ENCODE peak calls at places on chromosomes 1 and 21, in four cellular contexts. L is tibial artery, D is suprapubic skin, R is dorsolateral prefrontal cortex. E is an unnamed sample.

GRCh38 chr1:111880866-111881837 is 108.3 kb downstream of the KCND3 start:
- DNase-seq in D (no peak), L (no peak), R (no peak), E (no peak)

GRCh38 chr1:36350659-36351171 is 27.3 kb upstream of the EVA1B start:
- DNase-seq in R (no peak), D (no peak), L (peak), E (no peak)

GRCh38 chr1:89630046-89630445 is 2.9 kb upstream of the LRRC8C start:
- DNase-seq in L (no peak), R (no peak), D (no peak), E (no peak)

GRCh38 chr1:23276531-23276930 is 59.2 kb upstream of the HTR1D start:
- DNase-seq in D (no peak), L (no peak), R (no peak), E (no peak)

GRCh38 chr1:3891329-3891867 is 8.7 kb downstream of the C1orf174 start:
- DNase-seq in R (peak), L (no peak), D (no peak), E (no peak)

GRCh38 chr21:25735895-25736597 is 1.3 kb downstream of the GABPA start:
- DNase-seq in R (no peak), D (no peak), L (no peak), E (no peak)

GRCh38 chr1:60886793-60887331 is 195.5 kb upstream of the NFIA start:
- DNase-seq in L (no peak), D (no peak), R (no peak), E (no peak)

GRCh38 chr1:2232916-2233438 is 4.9 kb downstream of the SKI start:
- DNase-seq in R (no peak), D (peak), L (no peak), E (peak)

GRCh38 chr1:154431586-154432373 is 26.6 kb downstream of the IL6R start:
- DNase-seq in R (peak), D (peak), L (no peak), E (no peak)

GRCh38 chr1:37358992-37359391 is 115.4 kb upstream of the ZC3H12A start:
- DNase-seq in L (no peak), D (no peak), R (no peak), E (no peak)

GRCh38 chr1:53683986-53684740 is 54.8 kb downstream of the GLIS1 start:
- DNase-seq in D (no peak), R (no peak), L (no peak), E (no peak)

GRCh38 chr1:165355977-165356811 is at the start of gene LMX1A:
- DNase-seq in D (peak), R (no peak), L (no peak), E (no peak)

GRCh38 chr1:207971511-207972224 is 60.7 kb upstream of the CD34 start:
- DNase-seq in D (no peak), R (no peak), L (no peak), E (peak)

GRCh38 chr1:190599677-190600076 is 122.0 kb upstream of the BRINP3 start:
- DNase-seq in L (no peak), D (no peak), R (no peak), E (no peak)

GRCh38 chr1:39653546-39654031 is 14.1 kb upstream of the HEYL start:
- DNase-seq in R (peak), D (peak), L (peak), E (peak)

GRCh38 chr1:150876111-150876434 is 326 bp downstream of the ARNT start:
- DNase-seq in R (peak), L (no peak), D (no peak), E (no peak)

GRCh38 chr1:84298688-84299535 is 2.6 kb upstream of the SAMD13 start:
- DNase-seq in D (peak), R (peak), L (peak), E (peak)

GRCh38 chr1:39574646-39575045 is 1.9 kb downstream of the PABPC4 start:
- DNase-seq in R (no peak), L (no peak), D (no peak), E (no peak)

GRCh38 chr1:6198646-6199297 is 623 bp downstream of the RPL22 start:
- DNase-seq in R (no peak), D (peak), L (no peak), E (no peak)

GRCh38 chr1:43207229-43207853 is 35.2 kb downstream of the CFAP57 start:
- DNase-seq in D (no peak), R (no peak), L (no peak), E (no peak)

GRCh38 chr21:29827236-29827635 is 112.6 kb downstream of the GRIK1 start:
- DNase-seq in L (no peak), D (no peak), R (no peak), E (no peak)

GRCh38 chr1:168335500-168335899 is 54.8 kb downstream of the TBX19 start:
- DNase-seq in R (no peak), D (no peak), L (no peak), E (no peak)

GRCh38 chr21:37098756-37099155 is 25.7 kb downstream of the TTC3 start:
- DNase-seq in D (no peak), L (no peak), R (no peak), E (no peak)
- TF ChIP-seq CTCF in D (no peak), L (no peak), R (no peak), E (no peak)

GRCh38 chr1:50858761-50859160 is 101.3 kb downstream of the FAF1 start:
- DNase-seq in D (no peak), L (no peak), R (no peak), E (no peak)
- TF ChIP-seq CTCF in D (no peak), L (no peak), R (no peak), E (no peak)

GRCh38 chr1:209552406-209553264 is 30.9 kb upstream of the CAMK1G start:
- DNase-seq in D (no peak), R (no peak), L (no peak), E (no peak)

GRCh38 chr1:209546390-209547080 is 37.0 kb upstream of the CAMK1G start:
- DNase-seq in R (peak), L (no peak), D (no peak), E (no peak)

GRCh38 chr1:209547626-209548025 is 35.9 kb upstream of the CAMK1G start:
- DNase-seq in L (no peak), D (no peak), R (no peak), E (no peak)

GRCh38 chr1:209550519-209550918 is 33.0 kb upstream of the CAMK1G start:
- DNase-seq in L (no peak), D (no peak), R (no peak), E (no peak)

GRCh38 chr1:209549384-209550001 is 34.0 kb upstream of the CAMK1G start:
- DNase-seq in D (no peak), L (no peak), R (no peak), E (no peak)
- TF ChIP-seq CTCF in D (no peak), L (no peak), R (no peak), E (peak)

DNA sequence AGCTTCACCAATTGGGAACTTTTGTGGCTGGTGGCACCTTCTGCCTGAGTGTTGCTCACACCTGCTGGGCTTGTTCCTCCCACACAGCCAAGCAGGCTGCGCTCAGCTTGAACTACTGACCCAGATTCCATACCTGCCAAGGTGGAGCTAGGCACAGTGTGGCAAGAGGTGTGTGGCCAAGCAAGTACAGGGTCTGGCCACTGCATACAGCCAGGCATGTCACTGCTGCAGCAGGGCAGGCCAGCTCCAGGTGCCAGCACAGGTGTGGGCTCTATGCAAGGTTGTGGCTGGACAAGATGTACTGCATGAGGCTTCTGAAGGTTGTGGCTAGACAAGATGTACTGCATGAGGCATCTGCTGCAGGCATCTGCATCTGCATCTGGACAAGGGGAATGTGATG is 1254.8 kb downstream of the AMY1C start:
- DNase-seq in R (no peak), L (peak), D (no peak), E (no peak)
- TF ChIP-seq CTCF in R (no peak), L (no peak), D (no peak), E (no peak)

DNA sequence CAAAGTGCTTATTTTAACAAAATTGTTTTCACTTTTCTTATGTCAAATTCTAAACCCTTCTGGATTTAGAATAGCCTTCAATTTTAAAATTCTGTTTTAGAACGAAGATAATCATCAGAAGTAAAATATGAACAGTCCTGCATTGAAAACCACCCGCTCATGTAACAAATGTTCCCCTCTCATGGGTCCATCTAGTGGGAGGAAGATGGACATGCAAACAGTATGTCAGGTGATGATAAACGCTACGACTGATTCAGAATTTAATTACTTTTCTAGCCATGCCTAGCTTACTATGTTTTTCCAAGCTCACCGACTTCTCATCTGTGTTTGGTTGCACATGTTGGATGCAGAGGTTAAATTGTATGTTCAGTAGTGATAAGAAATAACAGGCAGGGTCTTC is 23.5 kb downstream of the SOD1 start:
- DNase-seq in L (no peak), R (no peak), D (no peak), E (no peak)
- TF ChIP-seq CTCF in L (no peak), R (no peak), D (no peak), E (peak)

GRCh38 chr1:199046618-199047017 is 407.8 kb downstream of the PTPRC start:
- DNase-seq in D (no peak), L (no peak), R (no peak), E (no peak)
- TF ChIP-seq CTCF in D (no peak), L (no peak), R (no peak), E (no peak)

GRCh38 chr1:11740258-11741192 is 4.6 kb downstream of the AGTRAP start:
- DNase-seq in R (no peak), L (no peak), D (no peak), E (no peak)

GRCh38 chr1:11736746-11737639 is 1.1 kb downstream of the AGTRAP start:
- DNase-seq in D (no peak), R (no peak), L (peak), E (no peak)

GRCh38 chr1:11738096-11738495 is 2.2 kb downstream of the AGTRAP start:
- DNase-seq in D (no peak), R (no peak), L (no peak), E (no peak)

GRCh38 chr1:11735854-11736745 is at the start of gene AGTRAP:
- DNase-seq in D (peak), R (peak), L (peak), E (peak)

DNA sequence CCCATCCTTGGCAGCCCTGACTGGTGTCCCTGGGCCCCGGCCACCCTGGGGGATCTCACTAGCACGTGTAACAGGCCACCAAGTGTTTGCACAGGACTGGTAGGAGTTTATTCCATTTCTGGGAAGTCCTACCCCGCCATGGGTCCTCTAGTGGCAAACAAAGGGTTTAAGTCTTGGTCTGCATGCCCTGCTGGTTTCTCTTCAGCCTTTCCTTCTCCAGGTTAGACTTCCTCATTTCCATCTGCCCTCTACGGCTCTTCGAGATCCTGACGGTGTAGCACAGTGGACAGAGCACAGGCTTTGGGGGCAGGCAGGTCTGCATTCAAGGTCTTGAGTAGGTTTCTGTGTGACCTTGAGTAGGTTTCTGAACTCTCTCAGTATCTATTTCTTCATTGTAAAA is 2.8 kb downstream of the AGTRAP start:
- DNase-seq in R (no peak), D (no peak), L (no peak), E (no peak)
- TF ChIP-seq CTCF in R (no peak), D (no peak), L (no peak), E (no peak)

GRCh38 chr1:101438359-101438758 is 201.5 kb downstream of the S1PR1 start:
- DNase-seq in R (no peak), L (no peak), D (no peak), E (no peak)
- TF ChIP-seq CTCF in R (no peak), L (no peak), D (no peak), E (peak)

DNA sequence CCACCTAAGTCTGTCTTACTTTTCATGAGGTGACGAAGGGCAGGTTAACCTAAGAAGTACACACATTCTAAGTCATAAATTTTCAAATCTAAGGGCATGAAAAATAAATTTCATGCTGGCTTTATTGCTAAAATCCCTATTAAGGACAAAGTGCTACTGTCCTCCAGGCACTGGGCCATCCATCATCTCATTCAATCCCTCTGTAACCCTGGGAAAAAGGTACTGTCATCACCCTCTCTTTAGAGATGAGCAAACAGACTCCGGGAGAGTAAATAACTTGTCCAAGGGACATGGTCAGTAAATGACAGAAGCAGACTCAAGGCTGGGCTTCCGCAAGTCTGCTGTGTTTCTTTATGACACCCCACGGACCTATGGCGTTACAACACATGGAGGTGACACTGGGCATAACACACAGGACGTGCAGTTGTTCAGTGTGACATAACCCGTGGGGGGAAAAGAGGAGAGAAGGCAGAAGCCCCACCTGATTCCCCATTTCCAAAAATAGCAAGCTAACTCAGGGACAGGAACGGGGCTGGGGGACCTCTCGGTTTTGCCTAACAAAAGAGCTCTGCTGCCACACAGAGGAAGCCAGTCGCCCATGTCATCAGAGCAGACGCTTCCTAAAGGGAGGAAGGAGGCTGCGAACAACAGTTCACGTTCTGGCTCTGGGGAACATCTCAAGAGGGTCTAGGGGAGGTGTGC is 12.5 kb upstream of the SRM start:
- DNase-seq in R (no peak), L (no peak), D (peak), E (no peak)
- TF ChIP-seq CTCF in R (no peak), L (no peak), D (no peak), E (no peak)

GRCh38 chr1:228341814-228342626 is 64.6 kb downstream of the TRIM11 start:
- DNase-seq in L (peak), R (peak), D (peak), E (no peak)

GRCh38 chr1:228339766-228340685 is 66.6 kb downstream of the TRIM11 start:
- DNase-seq in L (peak), D (peak), R (peak), E (peak)

GRCh38 chr1:228339059-228339704 is 67.5 kb downstream of the TRIM11 start:
- DNase-seq in D (peak), R (peak), L (no peak), E (no peak)

GRCh38 chr1:228341450-228341813 is 65.2 kb downstream of the TRIM11 start:
- DNase-seq in L (no peak), R (peak), D (peak), E (peak)

GRCh38 chr1:228340686-228341449 is 65.8 kb downstream of the TRIM11 start:
- DNase-seq in D (peak), L (peak), R (peak), E (peak)
- TF ChIP-seq CTCF in D (no peak), L (no peak), R (no peak), E (peak)